ENCODE peak calls at places on chromosomes 7 and 10, in ten cellular contexts. R is epithelial cell of esophagus, I is AG10803, O is B cell, Z is tibial nerve, T is testis, J is fibroblast of lung, Y is astrocyte of the spinal cord, X is fibroblast of the aortic adventitia, H is AG09319. B is an unnamed sample.

GRCh38 chr10:124669141-124669823 is 74.9 kb downstream of the FAM53B start:
- DNase-seq in R (no peak), I (no peak), O (no peak), Z (no peak), T (no peak), J (no peak), Y (no peak), X (no peak), H (no peak), B (no peak)

GRCh38 chr7:120857558-120858298 is at the start of gene TSPAN12:
- DNase-seq in R (peak), I (peak), O (peak), Z (peak), T (peak), J (peak), Y (peak), X (peak), H (peak), B (peak)

GRCh38 chr10:74451127-74451829 is 300.3 kb downstream of the ADK start:
- DNase-seq in R (no peak), I (no peak), O (no peak), Z (no peak), T (no peak), J (no peak), Y (no peak), X (no peak), H (no peak), B (no peak)

GRCh38 chr7:132771301-132771730 is 195.0 kb upstream of the PLXNA4 start:
- DNase-seq in R (peak), I (no peak), O (no peak), Z (no peak), T (peak), J (no peak), Y (no peak), X (no peak), H (no peak), B (peak)

GRCh38 chr7:116626886-116627285 is 45.1 kb upstream of the MET start:
- DNase-seq in R (no peak), I (no peak), O (no peak), Z (no peak), T (no peak), J (no peak), Y (no peak), X (no peak), H (no peak), B (no peak)

GRCh38 chr10:62632071-62632809 is 172.3 kb upstream of the ADO start:
- DNase-seq in R (peak), I (no peak), O (peak), Z (no peak), T (peak), J (no peak), Y (no peak), X (no peak), H (no peak), B (peak)

GRCh38 chr10:121595806-121596667 is 2.2 kb downstream of the FGFR2 start:
- DNase-seq in R (no peak), I (no peak), O (no peak), Z (no peak), T (no peak), J (no peak), Y (no peak), X (no peak), H (no peak), B (no peak)

GRCh38 chr7:22352812-22353340 is 4.1 kb downstream of the RAPGEF5 start:
- DNase-seq in R (no peak), I (no peak), O (no peak), Z (no peak), T (no peak), J (no peak), Y (no peak), X (no peak), H (no peak), B (no peak)

GRCh38 chr7:28840515-28841125 is 117.5 kb downstream of the TRIL start:
- DNase-seq in R (peak), I (no peak), O (no peak), Z (no peak), T (no peak), J (peak), Y (no peak), X (no peak), H (no peak), B (no peak)

GRCh38 chr7:90288154-90288553 is 33.0 kb downstream of the FAM237B start:
- DNase-seq in R (no peak), I (no peak), O (no peak), Z (no peak), T (no peak), J (no peak), Y (no peak), X (no peak), H (no peak), B (no peak)

GRCh38 chr7:78299088-78299487 is 500.5 kb downstream of the PHTF2 start:
- DNase-seq in R (no peak), I (peak), O (no peak), Z (no peak), T (no peak), J (no peak), Y (no peak), X (no peak), H (no peak), B (no peak)

GRCh38 chr10:94315975-94316464 is 46.7 kb downstream of the NOC3L start:
- DNase-seq in R (no peak), I (peak), O (no peak), Z (no peak), T (no peak), J (peak), Y (peak), X (peak), H (peak), B (no peak)

GRCh38 chr10:51389415-51390342 is 309.7 kb downstream of the CSTF2T start:
- DNase-seq in R (peak), I (peak), O (peak), Z (no peak), T (peak), J (peak), Y (peak), X (peak), H (peak), B (peak)

GRCh38 chr10:71815515-71816130 is 35.4 kb downstream of the PSAP start:
- DNase-seq in R (no peak), I (no peak), O (no peak), Z (no peak), T (no peak), J (no peak), Y (no peak), X (no peak), H (no peak), B (no peak)

GRCh38 chr7:36153571-36154097 is 580 bp downstream of the EEPD1 start:
- DNase-seq in R (no peak), I (no peak), O (peak), Z (no peak), T (peak), J (no peak), Y (no peak), X (no peak), H (no peak), B (no peak)

GRCh38 chr7:98872328-98872924 is 2.6 kb upstream of the TMEM130 start:
- DNase-seq in R (peak), I (no peak), O (peak), Z (no peak), T (peak), J (peak), Y (no peak), X (no peak), H (no peak), B (peak)

GRCh38 chr7:30173058-30173897 is 38.5 kb downstream of the MTURN start:
- DNase-seq in R (peak), I (peak), O (no peak), Z (peak), T (peak), J (peak), Y (peak), X (peak), H (peak), B (no peak)

GRCh38 chr10:15237351-15237750 is 68.9 kb upstream of the NMT2 start:
- DNase-seq in R (peak), I (peak), O (no peak), Z (no peak), T (no peak), J (peak), Y (peak), X (peak), H (peak), B (no peak)

GRCh38 chr10:112373912-112374338 is at the start of gene ACSL5:
- DNase-seq in R (no peak), I (no peak), O (no peak), Z (no peak), T (no peak), J (no peak), Y (no peak), X (no peak), H (no peak), B (no peak)

GRCh38 chr7:5557920-5558401 is 134.3 kb upstream of the TNRC18 start:
- DNase-seq in R (no peak), I (peak), O (peak), Z (peak), T (peak), J (peak), Y (no peak), X (peak), H (no peak), B (peak)

GRCh38 chr7:28382146-28382545 is 30.2 kb upstream of the CREB5 start:
- DNase-seq in R (no peak), I (no peak), O (no peak), Z (no peak), T (no peak), J (no peak), Y (no peak), X (no peak), H (no peak), B (no peak)

GRCh38 chr10:124011464-124011863 is 81.9 kb downstream of the CHST15 start:
- DNase-seq in R (peak), I (no peak), O (no peak), Z (no peak), T (no peak), J (no peak), Y (no peak), X (no peak), H (no peak), B (no peak)

GRCh38 chr10:69961168-69961863 is 91.3 kb upstream of the MACROH2A2 start:
- DNase-seq in R (no peak), I (no peak), O (no peak), Z (no peak), T (peak), J (peak), Y (no peak), X (no peak), H (no peak), B (no peak)
- TF ChIP-seq CTCF in R (peak), I (peak), O (no peak), Z (peak), T (no peak), J (peak), Y (peak), X (peak), H (peak), B (peak)

GRCh38 chr10:49407552-49408137 is 11.8 kb upstream of the DRGX start:
- DNase-seq in R (peak), I (peak), O (peak), Z (peak), T (peak), J (peak), Y (peak), X (peak), H (peak), B (peak)

GRCh38 chr10:49412571-49412970 is 16.7 kb upstream of the DRGX start:
- DNase-seq in R (no peak), I (no peak), O (no peak), Z (no peak), T (no peak), J (no peak), Y (no peak), X (no peak), H (no peak), B (no peak)

GRCh38 chr10:49410365-49411074 is 14.6 kb upstream of the DRGX start:
- DNase-seq in R (no peak), I (no peak), O (no peak), Z (no peak), T (peak), J (no peak), Y (no peak), X (no peak), H (no peak), B (no peak)

GRCh38 chr10:49409755-49410154 is 13.9 kb upstream of the DRGX start:
- DNase-seq in R (no peak), I (no peak), O (no peak), Z (no peak), T (no peak), J (no peak), Y (no peak), X (no peak), H (no peak), B (no peak)

DNA sequence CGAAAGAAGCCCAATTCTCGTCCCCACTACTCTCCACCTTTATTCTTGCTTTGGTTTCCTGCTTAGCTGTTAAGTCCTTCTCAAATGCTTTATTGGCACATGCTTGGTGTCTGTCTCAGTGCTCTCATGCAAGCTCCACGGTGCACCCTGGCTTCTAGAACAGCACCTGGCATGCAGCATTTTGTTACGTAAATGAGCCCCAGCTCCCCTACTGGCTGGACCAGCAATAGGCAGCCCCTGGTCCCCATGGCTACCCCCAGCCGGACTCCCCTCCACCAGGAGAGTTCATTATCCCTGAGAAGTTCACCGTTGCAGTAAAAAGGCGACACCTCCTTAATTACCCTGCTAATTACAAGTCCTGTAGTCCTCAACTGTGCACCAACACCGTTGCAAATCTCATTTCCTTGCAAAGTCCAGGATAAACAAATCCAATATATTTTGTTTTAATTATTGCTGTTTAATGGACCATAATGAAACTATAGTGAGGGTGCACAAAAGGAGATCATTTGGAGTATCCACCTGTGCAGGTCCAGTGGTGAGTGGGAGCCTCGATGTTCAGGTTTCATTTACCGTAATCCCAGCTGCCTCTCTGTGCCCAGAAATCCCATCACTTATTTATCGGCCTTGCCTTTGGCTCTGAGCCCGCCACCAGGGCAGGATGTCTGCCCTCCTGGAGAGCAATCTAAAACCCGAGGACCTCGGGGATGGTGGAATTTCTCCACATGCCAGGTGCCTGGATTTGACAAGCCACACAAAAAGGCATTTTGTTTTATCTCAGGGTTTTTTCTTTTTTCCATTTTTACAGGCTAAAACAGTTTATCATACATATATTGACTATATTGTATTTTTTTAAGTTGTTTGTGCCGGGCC is 12.8 kb upstream of the DRGX start:
- DNase-seq in R (no peak), I (no peak), O (no peak), Z (no peak), T (no peak), J (no peak), Y (no peak), X (peak), H (no peak), B (peak)
- TF ChIP-seq CTCF in R (peak), I (peak), O (no peak), Z (no peak), T (no peak), J (no peak), Y (peak), X (peak), H (peak), B (no peak)

DNA sequence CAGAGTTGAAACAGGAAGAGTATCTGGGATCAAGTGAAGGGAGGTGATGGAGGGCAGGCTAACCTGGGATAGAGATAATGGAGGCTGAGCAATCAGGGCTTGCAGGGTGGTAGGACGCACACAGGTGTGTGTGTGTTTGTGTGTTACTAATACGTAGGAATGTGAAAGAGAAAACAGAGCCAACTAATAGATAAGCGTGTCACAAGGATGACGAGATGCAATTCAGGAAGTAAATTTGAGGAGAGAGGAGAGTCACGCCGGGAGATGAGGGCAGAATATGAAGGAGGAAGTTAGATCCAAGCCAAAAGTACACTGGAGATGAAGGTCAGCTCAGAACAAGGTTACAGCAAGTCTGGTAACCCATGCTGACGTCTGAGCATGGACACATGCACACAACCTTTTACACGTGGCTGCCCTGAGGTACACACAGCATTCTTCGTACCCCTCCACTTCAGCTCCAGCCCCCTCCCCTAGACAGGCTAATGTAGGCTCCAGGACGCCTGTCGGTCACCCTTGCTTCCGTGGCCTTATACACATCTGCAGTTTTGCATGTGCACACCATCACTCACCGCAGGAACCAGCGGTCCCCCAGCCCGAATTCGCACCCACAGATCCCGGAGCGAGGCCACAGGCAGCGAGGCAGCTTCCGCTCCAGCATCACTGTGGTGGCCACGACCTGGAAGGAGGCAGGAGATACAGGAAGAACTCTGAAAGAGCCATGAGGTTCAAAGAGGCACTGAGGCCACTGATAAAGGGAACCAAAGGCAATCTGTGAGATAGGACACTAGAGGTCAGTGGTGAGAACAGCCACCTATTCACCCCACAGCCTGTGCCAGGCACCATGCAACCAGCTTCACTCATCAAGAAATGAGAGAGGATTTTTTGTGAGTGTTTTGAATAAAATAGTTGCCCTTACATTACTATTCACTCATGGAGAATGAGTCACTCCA is 23.7 kb upstream of the TRPV6 start:
- DNase-seq in R (no peak), I (peak), O (peak), Z (no peak), T (peak), J (no peak), Y (no peak), X (peak), H (no peak), B (no peak)
- TF ChIP-seq CTCF in R (peak), I (peak), O (peak), Z (no peak), T (no peak), J (no peak), Y (no peak), X (peak), H (no peak), B (no peak)

GRCh38 chr7:42736931-42737330 is 174.9 kb downstream of the C7orf25 start:
- DNase-seq in R (peak), I (no peak), O (no peak), Z (no peak), T (no peak), J (no peak), Y (no peak), X (no peak), H (no peak), B (no peak)
- TF ChIP-seq CTCF in R (peak), I (peak), O (no peak), Z (no peak), T (no peak), J (no peak), Y (peak), X (peak), H (no peak), B (no peak)

DNA sequence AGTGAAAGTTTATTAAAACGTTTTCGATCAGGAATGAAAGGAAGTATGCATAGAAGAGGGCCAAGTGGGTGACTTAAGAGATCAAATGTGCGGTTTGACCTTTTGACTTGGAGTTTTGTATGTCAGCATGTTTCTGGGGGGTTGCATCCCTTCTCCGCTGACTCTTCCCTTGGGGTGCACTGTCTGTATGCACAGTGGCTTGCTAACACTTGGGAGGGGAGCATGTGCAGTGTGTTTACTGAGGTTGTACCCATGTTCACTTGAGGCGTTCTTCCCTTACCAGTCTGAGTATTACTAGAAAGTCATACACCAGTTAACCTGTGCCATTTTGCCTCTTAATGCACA is 236.9 kb upstream of the PPP1R3A start:
- DNase-seq in R (no peak), I (no peak), O (no peak), Z (no peak), T (no peak), J (no peak), Y (no peak), X (no peak), H (no peak), B (no peak)
- TF ChIP-seq CTCF in R (no peak), I (no peak), O (no peak), Z (no peak), T (no peak), J (no peak), Y (no peak), X (no peak), H (no peak), B (no peak)

DNA sequence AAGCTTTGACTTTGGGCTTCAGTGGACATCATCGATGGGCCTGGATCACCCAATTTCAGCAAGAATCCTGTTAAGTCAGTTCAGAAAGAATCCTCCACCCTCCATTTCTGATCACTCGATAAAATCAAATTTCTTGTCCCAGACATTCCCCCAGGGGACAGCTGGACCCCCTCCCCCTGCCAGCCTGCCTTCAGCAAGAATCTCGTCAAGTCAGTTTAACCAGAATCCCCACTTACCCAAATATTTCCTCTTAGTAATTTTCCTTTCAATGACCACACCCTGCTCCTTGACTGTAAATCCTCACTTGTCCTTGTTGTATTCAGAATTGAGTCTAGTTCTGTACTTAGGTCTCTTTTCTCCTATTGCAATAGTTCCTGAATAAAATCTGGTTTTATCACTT is 766.9 kb downstream of the XPNPEP1 start:
- DNase-seq in R (no peak), I (no peak), O (no peak), Z (no peak), T (no peak), J (no peak), Y (no peak), X (no peak), H (no peak), B (no peak)
- TF ChIP-seq CTCF in R (no peak), I (no peak), O (no peak), Z (no peak), T (no peak), J (no peak), Y (no peak), X (no peak), H (no peak), B (no peak)

GRCh38 chr10:35574924-35575352 is 30.2 kb upstream of the GJD4 start:
- DNase-seq in R (no peak), I (peak), O (no peak), Z (no peak), T (no peak), J (peak), Y (peak), X (peak), H (peak), B (no peak)
- TF ChIP-seq CTCF in R (no peak), I (peak), O (no peak), Z (no peak), T (no peak), J (peak), Y (peak), X (peak), H (peak), B (no peak)

GRCh38 chr10:110918269-110918632 is 729 bp downstream of the BBIP1 start:
- DNase-seq in R (peak), I (peak), O (no peak), Z (peak), T (peak), J (peak), Y (peak), X (peak), H (peak), B (peak)

GRCh38 chr10:110919349-110919931 is at the start of gene SHOC2:
- DNase-seq in R (peak), I (no peak), O (peak), Z (peak), T (peak), J (no peak), Y (no peak), X (no peak), H (no peak), B (peak)

GRCh38 chr10:110916554-110917346 is 2.2 kb downstream of the BBIP1 start:
- DNase-seq in R (no peak), I (peak), O (no peak), Z (no peak), T (no peak), J (peak), Y (peak), X (peak), H (peak), B (no peak)

GRCh38 chr10:110919971-110920881 is 822 bp downstream of the SHOC2 start:
- DNase-seq in R (peak), I (peak), O (peak), Z (no peak), T (peak), J (peak), Y (peak), X (peak), H (no peak), B (peak)

GRCh38 chr10:110918633-110919348 is at the start of gene BBIP1:
- DNase-seq in R (peak), I (peak), O (peak), Z (no peak), T (no peak), J (peak), Y (peak), X (peak), H (peak), B (no peak)
- TF ChIP-seq CTCF in R (no peak), I (no peak), O (no peak), Z (peak), T (no peak), J (no peak), Y (no peak), X (no peak), H (no peak), B (no peak)

B was measured in activated CD8-positive, alpha-beta T cell treated with anti-CD3 and anti-CD28 coated beads for 36 hours.